ENCODE peak calls at places on chromosomes 7 and 10, in five cellular contexts. One of them, this sample, is unnamed.

GRCh38 chr10:34853357-34853756 is 38.3 kb upstream of the PARD3 start:
- DNase-seq in sigmoid colon: no peak
- DNase-seq in right cardiac atrium: no peak
- DNase-seq in Caco-2: no peak
- DNase-seq in colonic mucosa: no peak
- DNase-seq in this sample: no peak

GRCh38 chr10:122510736-122511135 is 49.4 kb downstream of the HTRA1 start:
- DNase-seq in sigmoid colon: no peak
- DNase-seq in right cardiac atrium: no peak
- DNase-seq in Caco-2: no peak
- DNase-seq in colonic mucosa: no peak
- DNase-seq in this sample: no peak

GRCh38 chr10:106038246-106038645 is 1126.3 kb downstream of the SORCS1 start:
- DNase-seq in sigmoid colon: no peak
- DNase-seq in right cardiac atrium: no peak
- DNase-seq in Caco-2: no peak
- DNase-seq in colonic mucosa: no peak
- DNase-seq in this sample: no peak

GRCh38 chr7:115368998-115369397 is 447.1 kb downstream of the MDFIC start:
- DNase-seq in sigmoid colon: no peak
- DNase-seq in right cardiac atrium: no peak
- DNase-seq in Caco-2: no peak
- DNase-seq in colonic mucosa: no peak
- DNase-seq in this sample: no peak

GRCh38 chr10:63699785-63700184 is 178.6 kb downstream of the REEP3 start:
- DNase-seq in sigmoid colon: no peak
- DNase-seq in right cardiac atrium: no peak
- DNase-seq in Caco-2: no peak
- DNase-seq in colonic mucosa: no peak
- DNase-seq in this sample: no peak

GRCh38 chr10:19819419-19820033 is 3.3 kb downstream of the PLXDC2 start:
- DNase-seq in sigmoid colon: no peak
- DNase-seq in right cardiac atrium: no peak
- DNase-seq in Caco-2: no peak
- DNase-seq in colonic mucosa: peak; percentile 71
- DNase-seq in this sample: no peak

GRCh38 chr10:63521389-63522128 is at the start of gene REEP3:
- DNase-seq in sigmoid colon: peak; percentile 88
- DNase-seq in right cardiac atrium: peak; percentile 89
- DNase-seq in Caco-2: peak; percentile 79
- DNase-seq in colonic mucosa: peak; percentile 63
- DNase-seq in this sample: no peak

GRCh38 chr10:123614888-123615287 is 51.3 kb upstream of the GPR26 start:
- DNase-seq in sigmoid colon: no peak
- DNase-seq in right cardiac atrium: peak; percentile 72
- DNase-seq in Caco-2: peak; percentile 74
- DNase-seq in colonic mucosa: peak; percentile 70
- DNase-seq in this sample: peak; percentile 82

GRCh38 chr7:69656890-69657289 is 58.6 kb downstream of the AUTS2 start:
- DNase-seq in sigmoid colon: peak; percentile 69
- DNase-seq in right cardiac atrium: peak; percentile 65
- DNase-seq in Caco-2: no peak
- DNase-seq in colonic mucosa: no peak
- DNase-seq in this sample: no peak

GRCh38 chr10:121481222-121481621 is 117.0 kb downstream of the FGFR2 start:
- DNase-seq in sigmoid colon: no peak
- DNase-seq in right cardiac atrium: no peak
- DNase-seq in Caco-2: no peak
- DNase-seq in colonic mucosa: no peak
- DNase-seq in this sample: no peak

GRCh38 chr10:103168436-103168835 is 24.6 kb downstream of the NT5C2 start:
- DNase-seq in sigmoid colon: no peak
- DNase-seq in right cardiac atrium: no peak
- DNase-seq in Caco-2: no peak
- DNase-seq in colonic mucosa: no peak
- DNase-seq in this sample: no peak

GRCh38 chr7:43117842-43118241 is 5.4 kb downstream of the HECW1 start:
- DNase-seq in sigmoid colon: no peak
- DNase-seq in right cardiac atrium: no peak
- DNase-seq in Caco-2: no peak
- DNase-seq in colonic mucosa: no peak
- DNase-seq in this sample: no peak

GRCh38 chr10:16656886-16657285 is 135.2 kb upstream of the C1QL3 start:
- DNase-seq in sigmoid colon: no peak
- DNase-seq in right cardiac atrium: no peak
- DNase-seq in Caco-2: no peak
- DNase-seq in colonic mucosa: no peak
- DNase-seq in this sample: no peak

GRCh38 chr10:113853577-113854018 is 284 bp downstream of the DCLRE1A start:
- DNase-seq in sigmoid colon: no peak
- DNase-seq in right cardiac atrium: no peak
- DNase-seq in Caco-2: no peak
- DNase-seq in colonic mucosa: no peak
- DNase-seq in this sample: no peak

GRCh38 chr7:116528008-116528789 is 3.4 kb downstream of the CAV1 start:
- DNase-seq in sigmoid colon: peak; percentile 88
- DNase-seq in right cardiac atrium: peak; percentile 75
- DNase-seq in Caco-2: no peak
- DNase-seq in colonic mucosa: peak; percentile 36
- DNase-seq in this sample: no peak

GRCh38 chr7:18225067-18225466 is 197.4 kb upstream of the PRPS1L1 start:
- DNase-seq in sigmoid colon: no peak
- DNase-seq in right cardiac atrium: no peak
- DNase-seq in Caco-2: no peak
- DNase-seq in colonic mucosa: no peak
- DNase-seq in this sample: no peak

GRCh38 chr10:97539523-97540200 is 32.9 kb upstream of the ANKRD2 start:
- DNase-seq in sigmoid colon: peak; percentile 73
- DNase-seq in right cardiac atrium: peak; percentile 83
- DNase-seq in Caco-2: peak; percentile 62
- DNase-seq in colonic mucosa: no peak
- DNase-seq in this sample: no peak

GRCh38 chr7:98049034-98049433 is 57.6 kb upstream of the LMTK2 start:
- DNase-seq in sigmoid colon: no peak
- DNase-seq in right cardiac atrium: no peak
- DNase-seq in Caco-2: no peak
- DNase-seq in colonic mucosa: no peak
- DNase-seq in this sample: peak; percentile 25

GRCh38 chr7:149625339-149625946 is 127.8 kb upstream of the ZNF746 start:
- DNase-seq in sigmoid colon: peak; percentile 81
- DNase-seq in right cardiac atrium: peak; percentile 76
- DNase-seq in Caco-2: no peak
- DNase-seq in colonic mucosa: peak; percentile 67
- DNase-seq in this sample: no peak

GRCh38 chr7:22842383-22842903 is 19.8 kb upstream of the TOMM7 start:
- DNase-seq in sigmoid colon: peak; percentile 82
- DNase-seq in right cardiac atrium: no peak
- DNase-seq in Caco-2: no peak
- DNase-seq in colonic mucosa: no peak
- DNase-seq in this sample: no peak

GRCh38 chr7:27201231-27202017 is 1.5 kb upstream of the HOXA13 start:
- DNase-seq in sigmoid colon: no peak
- DNase-seq in right cardiac atrium: no peak
- DNase-seq in Caco-2: no peak
- DNase-seq in colonic mucosa: peak; percentile 57
- DNase-seq in this sample: no peak

GRCh38 chr10:30354669-30355068 is 5.6 kb upstream of the MTPAP start:
- DNase-seq in sigmoid colon: no peak
- DNase-seq in right cardiac atrium: no peak
- DNase-seq in Caco-2: no peak
- DNase-seq in colonic mucosa: no peak
- DNase-seq in this sample: no peak

GRCh38 chr7:27177795-27178320 is 3.7 kb upstream of the HOXA10 start:
- DNase-seq in sigmoid colon: no peak
- DNase-seq in right cardiac atrium: no peak
- DNase-seq in Caco-2: no peak
- DNase-seq in colonic mucosa: no peak
- DNase-seq in this sample: no peak

GRCh38 chr7:50854247-50854646 is 71.6 kb upstream of the GRB10 start:
- DNase-seq in sigmoid colon: no peak
- DNase-seq in right cardiac atrium: no peak
- DNase-seq in Caco-2: no peak
- DNase-seq in colonic mucosa: no peak
- DNase-seq in this sample: no peak

GRCh38 chr10:132516771-132517725 is 20.5 kb upstream of the INPP5A start:
- DNase-seq in sigmoid colon: peak; percentile 99
- DNase-seq in right cardiac atrium: peak; percentile 97
- DNase-seq in Caco-2: peak; percentile 89
- DNase-seq in colonic mucosa: peak; percentile 86
- DNase-seq in this sample: no peak

GRCh38 chr10:89352039-89352597 is 24.3 kb downstream of the IFIT3 start:
- DNase-seq in sigmoid colon: no peak
- DNase-seq in right cardiac atrium: peak; percentile 53
- DNase-seq in Caco-2: peak; percentile 96
- DNase-seq in colonic mucosa: peak; percentile 56
- DNase-seq in this sample: no peak

GRCh38 chr10:49176310-49177268 is 11.6 kb downstream of the TMEM273 start:
- DNase-seq in sigmoid colon: no peak
- DNase-seq in right cardiac atrium: no peak
- DNase-seq in Caco-2: no peak
- DNase-seq in colonic mucosa: peak; percentile 15
- DNase-seq in this sample: no peak

GRCh38 chr7:150988230-150989226 is 2.3 kb upstream of the NOS3 start:
- DNase-seq in sigmoid colon: no peak
- DNase-seq in right cardiac atrium: peak; percentile 90
- DNase-seq in Caco-2: no peak
- DNase-seq in colonic mucosa: peak; percentile 73
- DNase-seq in this sample: no peak

GRCh38 chr7:139452948-139453672 is 30.4 kb downstream of the KLRG2 start:
- DNase-seq in sigmoid colon: no peak
- DNase-seq in right cardiac atrium: no peak
- DNase-seq in Caco-2: no peak
- DNase-seq in colonic mucosa: no peak
- DNase-seq in this sample: no peak

GRCh38 chr7:42677751-42678231 is 234.1 kb downstream of the C7orf25 start:
- DNase-seq in sigmoid colon: peak; percentile 85
- DNase-seq in right cardiac atrium: no peak
- DNase-seq in Caco-2: no peak
- DNase-seq in colonic mucosa: no peak
- DNase-seq in this sample: no peak

GRCh38 chr7:121504478-121504877 is 108.4 kb upstream of the FAM3C start:
- DNase-seq in sigmoid colon: no peak
- DNase-seq in right cardiac atrium: no peak
- DNase-seq in Caco-2: no peak
- DNase-seq in colonic mucosa: no peak
- DNase-seq in this sample: no peak

GRCh38 chr10:133130602-133131001 is 29.4 kb upstream of the KNDC1 start:
- DNase-seq in sigmoid colon: peak; percentile 20
- DNase-seq in right cardiac atrium: no peak
- DNase-seq in Caco-2: no peak
- DNase-seq in colonic mucosa: no peak
- DNase-seq in this sample: no peak

GRCh38 chr10:28479366-28479765 is 53.6 kb upstream of the WAC start:
- DNase-seq in sigmoid colon: no peak
- DNase-seq in right cardiac atrium: peak; percentile 39
- DNase-seq in Caco-2: no peak
- DNase-seq in colonic mucosa: no peak
- DNase-seq in this sample: no peak

GRCh38 chr10:43873717-43874116 is 225.0 kb upstream of the ZNF32 start:
- DNase-seq in sigmoid colon: no peak
- DNase-seq in right cardiac atrium: no peak
- DNase-seq in Caco-2: no peak
- DNase-seq in colonic mucosa: no peak
- DNase-seq in this sample: no peak

GRCh38 chr7:57305192-57305748 is 144.7 kb upstream of the ZNF716 start:
- DNase-seq in sigmoid colon: no peak
- DNase-seq in right cardiac atrium: no peak
- DNase-seq in Caco-2: no peak
- DNase-seq in colonic mucosa: no peak
- DNase-seq in this sample: no peak

GRCh38 chr7:57308631-57309408 is 141.2 kb upstream of the ZNF716 start:
- DNase-seq in sigmoid colon: no peak
- DNase-seq in right cardiac atrium: no peak
- DNase-seq in Caco-2: no peak
- DNase-seq in colonic mucosa: no peak
- DNase-seq in this sample: no peak
- H3K9me3 ChIP-seq in sigmoid colon: no peaks in the 10 kb centered on the region
- H3K9me3 ChIP-seq in right cardiac atrium: no peaks in the 10 kb centered on the region
- H3K9me3 ChIP-seq in Caco-2: no peaks in the 10 kb centered on the region
- H3K9me3 ChIP-seq in colonic mucosa: no peaks in the 10 kb centered on the region
- H3K9me3 ChIP-seq in this sample: peaks cover 20% of the 10 kb centered on the region

DNA sequence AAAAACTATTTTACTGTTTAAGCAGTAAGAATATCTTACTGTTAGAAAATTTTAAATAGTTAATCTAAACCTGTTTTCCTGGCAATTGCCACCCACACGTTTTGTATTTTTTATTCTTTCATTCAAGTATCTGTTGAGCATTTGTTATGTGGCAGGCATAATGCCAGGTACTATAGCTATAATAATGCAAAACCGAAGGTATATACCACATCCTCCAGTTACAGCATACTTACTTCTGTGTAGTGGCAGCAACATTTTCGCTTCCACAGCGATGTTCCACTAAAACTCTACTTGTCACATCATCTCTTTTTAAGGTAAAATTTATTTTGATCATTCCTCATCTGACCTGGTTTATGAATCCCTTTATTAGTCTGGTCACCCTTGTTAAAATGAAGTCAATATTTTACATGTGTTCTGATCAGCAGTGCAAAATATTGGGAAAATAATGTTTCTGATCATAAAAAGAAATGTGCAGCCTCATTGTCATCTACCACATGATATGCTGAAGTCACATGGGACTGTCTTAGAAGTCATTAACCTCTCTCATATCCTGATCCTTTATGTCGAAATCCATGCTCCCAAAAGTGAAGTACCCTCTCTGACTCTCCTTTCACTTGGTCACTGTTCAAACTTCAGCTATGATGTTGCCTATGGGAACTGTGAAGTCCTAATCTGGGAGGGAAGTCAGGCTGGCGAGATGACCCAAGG is 29.9 kb downstream of the WASL start:
- DNase-seq in sigmoid colon: no peak
- DNase-seq in right cardiac atrium: no peak
- DNase-seq in Caco-2: no peak
- DNase-seq in colonic mucosa: no peak
- DNase-seq in this sample: no peak
- H3K4me1 ChIP-seq in sigmoid colon: no peaks in the 10 kb centered on the region
- H3K4me1 ChIP-seq in right cardiac atrium: peaks cover 7% of the 10 kb centered on the region
- H3K4me1 ChIP-seq in Caco-2: peaks cover 15% of the 10 kb centered on the region
- H3K4me1 ChIP-seq in colonic mucosa: no peaks in the 10 kb centered on the region
- H3K4me1 ChIP-seq in this sample: peaks cover 2% of the 10 kb centered on the region

GRCh38 chr7:158310924-158311713 is 276.5 kb downstream of the PTPRN2 start:
- DNase-seq in sigmoid colon: no peak
- DNase-seq in right cardiac atrium: no peak
- DNase-seq in Caco-2: no peak
- DNase-seq in colonic mucosa: no peak
- DNase-seq in this sample: no peak
- H3K9me3 ChIP-seq in sigmoid colon: no peaks in the 10 kb centered on the region
- H3K9me3 ChIP-seq in right cardiac atrium: no peaks in the 10 kb centered on the region
- H3K9me3 ChIP-seq in Caco-2: peaks cover 27% of the 10 kb centered on the region
- H3K9me3 ChIP-seq in colonic mucosa: no peaks in the 10 kb centered on the region
- H3K9me3 ChIP-seq in this sample: peaks cover 30% of the 10 kb centered on the region

GRCh38 chr7:2521952-2522591 is 2.5 kb downstream of the LFNG start:
- DNase-seq in sigmoid colon: no peak
- DNase-seq in right cardiac atrium: peak; percentile 82
- DNase-seq in Caco-2: no peak
- DNase-seq in colonic mucosa: peak; percentile 76
- DNase-seq in this sample: no peak
- H3K4me1 ChIP-seq in sigmoid colon: no peaks in the 10 kb centered on the region
- H3K4me1 ChIP-seq in right cardiac atrium: peaks cover 6% of the 10 kb centered on the region
- H3K4me1 ChIP-seq in Caco-2: peaks cover 62% of the 10 kb centered on the region
- H3K4me1 ChIP-seq in colonic mucosa: peaks cover 37% of the 10 kb centered on the region
- H3K4me1 ChIP-seq in this sample: peaks cover 40% of the 10 kb centered on the region